ENCODE peak calls at places on chromosomes 3 and 15, in four cellular contexts. Z is HCT116, C is heart right ventricle, S is tibial nerve. R is an unnamed sample.

GRCh38 chr15:32691316-32692032 is 26.3 kb upstream of the GREM1 start:
- DNase-seq in Z (no peak), C (no peak), S (no peak), R (no peak)

GRCh38 chr15:66004618-66005262 is 135.4 kb downstream of the RAB11A start:
- DNase-seq in Z (no peak), C (no peak), S (no peak), R (no peak)

GRCh38 chr3:187243933-187244564 is 46.8 kb downstream of the RTP1 start:
- DNase-seq in Z (no peak), C (no peak), S (peak; percentile 19), R (no peak)

GRCh38 chr3:167762296-167762695 is 26.8 kb downstream of the SERPINI1 start:
- DNase-seq in Z (no peak), C (no peak), S (no peak), R (no peak)

GRCh38 chr3:30724863-30725262 is 118.5 kb downstream of the TGFBR2 start:
- DNase-seq in Z (no peak), C (no peak), S (no peak), R (no peak)

GRCh38 chr3:152307829-152308474 is 39.2 kb downstream of the MBNL1 start:
- DNase-seq in Z (no peak), C (no peak), S (no peak), R (no peak)

GRCh38 chr3:172461530-172462138 is 13.4 kb upstream of the GHSR start:
- DNase-seq in Z (no peak), C (no peak), S (no peak), R (no peak)

GRCh38 chr3:64846009-64846408 is 158.2 kb upstream of the ADAMTS9 start:
- DNase-seq in Z (no peak), C (no peak), S (no peak), R (no peak)

GRCh38 chr3:155912090-155912489 is 41.6 kb downstream of the GMPS start:
- DNase-seq in Z (no peak), C (no peak), S (no peak), R (no peak)

GRCh38 chr15:85527907-85528306 is 147.5 kb downstream of the AKAP13 start:
- DNase-seq in Z (no peak), C (no peak), S (peak; percentile 52), R (no peak)

GRCh38 chr3:113532698-113533533 is 561 bp downstream of the SIDT1 start:
- DNase-seq in Z (no peak), C (peak; percentile 15), S (no peak), R (no peak)

GRCh38 chr3:8532251-8532831 is 30.7 kb downstream of the LMCD1 start:
- DNase-seq in Z (no peak), C (no peak), S (peak; percentile 55), R (no peak)

GRCh38 chr3:134057006-134057832 is 27.5 kb upstream of the SLCO2A1 start:
- DNase-seq in Z (no peak), C (no peak), S (no peak), R (no peak)

GRCh38 chr3:182909318-182910040 is 70.9 kb downstream of the DCUN1D1 start:
- DNase-seq in Z (no peak), C (no peak), S (no peak), R (no peak)

GRCh38 chr15:52790166-52790708 is at the start of gene ONECUT1:
- DNase-seq in Z (no peak), C (peak; percentile 63), S (no peak), R (peak; percentile 30)

GRCh38 chr3:47378869-47379268 is 2.0 kb upstream of the PTPN23 start:
- DNase-seq in Z (no peak), C (no peak), S (no peak), R (no peak)
- H3K27ac ChIP-seq in Z (no peak overlapping the region), C (no peak overlapping the region), S (no peak overlapping the region), R (no peak overlapping the region)

DNA sequence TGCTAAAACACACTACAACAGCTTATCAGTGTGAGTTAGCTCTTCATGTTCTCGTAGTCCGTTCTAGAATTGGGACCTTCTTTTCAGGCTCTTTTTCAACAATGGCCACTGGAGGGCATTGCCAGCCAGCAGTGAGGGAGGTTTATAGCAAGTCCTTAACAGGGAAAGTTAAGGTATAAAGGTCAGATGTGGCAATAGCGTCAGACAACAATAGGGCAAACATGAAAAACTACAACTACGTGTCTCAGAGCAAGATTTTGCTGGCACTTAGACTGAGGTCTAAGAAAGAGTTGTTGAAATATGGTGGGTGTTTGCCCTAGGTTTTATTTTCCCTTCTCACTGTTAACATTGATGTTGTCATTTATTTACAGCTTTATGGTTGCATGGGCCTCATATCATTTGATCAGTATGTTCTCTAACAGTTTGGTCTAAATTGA is 161.4 kb downstream of the GMNC start:
- DNase-seq in Z (peak; percentile 51), C (peak; percentile 11), S (no peak), R (no peak)
- H3K27ac ChIP-seq in Z (no peak overlapping the region), C (no peak overlapping the region), S (no peak overlapping the region), R (no peak overlapping the region)

GRCh38 chr15:43086551-43086950 is 19.3 kb downstream of the UBR1 start:
- DNase-seq in Z (no peak), C (no peak), S (no peak), R (no peak)

GRCh38 chr15:43081283-43081682 is 24.6 kb downstream of the UBR1 start:
- DNase-seq in Z (no peak), C (no peak), S (no peak), R (no peak)

GRCh38 chr15:43091859-43092258 is 14.0 kb downstream of the UBR1 start:
- DNase-seq in Z (no peak), C (no peak), S (no peak), R (no peak)

GRCh38 chr15:43082509-43082908 is 23.3 kb downstream of the UBR1 start:
- DNase-seq in Z (no peak), C (no peak), S (no peak), R (no peak)

DNA sequence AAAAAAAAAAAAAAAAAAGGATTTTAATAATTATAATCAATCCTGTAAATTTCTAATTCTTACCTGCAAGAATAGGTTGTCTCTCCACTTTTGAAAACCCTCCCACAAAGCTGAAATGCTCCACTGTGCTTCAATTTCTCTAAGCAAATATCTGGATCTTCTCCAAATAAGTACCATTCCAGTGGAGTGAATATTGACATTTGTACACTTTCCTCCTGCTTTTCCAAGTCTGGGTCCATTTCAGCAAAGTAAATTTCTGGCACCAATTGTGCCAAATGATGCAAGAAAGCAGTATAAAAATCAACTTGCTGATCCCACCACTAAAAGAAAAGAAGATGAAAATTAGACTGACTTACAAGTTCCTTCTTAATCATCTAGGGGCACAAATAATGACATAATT is 19.9 kb downstream of the UBR1 start:
- DNase-seq in Z (no peak), C (no peak), S (no peak), R (no peak)
- H3K27ac ChIP-seq in Z (no peak overlapping the region), C (no peak overlapping the region), S (no peak overlapping the region), R (no peak overlapping the region)

GRCh38 chr3:45644467-45645201 is 44.6 kb upstream of the SACM1L start:
- DNase-seq in Z (no peak), C (no peak), S (no peak), R (no peak)

GRCh38 chr3:45644063-45644462 is 45.1 kb upstream of the SACM1L start:
- DNase-seq in Z (no peak), C (no peak), S (no peak), R (no peak)

GRCh38 chr3:45647148-45647619 is 42.0 kb upstream of the SACM1L start:
- DNase-seq in Z (no peak), C (no peak), S (peak; percentile 45), R (no peak)

GRCh38 chr3:45642731-45643152 is 46.5 kb upstream of the SACM1L start:
- DNase-seq in Z (no peak), C (peak; percentile 28), S (no peak), R (no peak)

DNA sequence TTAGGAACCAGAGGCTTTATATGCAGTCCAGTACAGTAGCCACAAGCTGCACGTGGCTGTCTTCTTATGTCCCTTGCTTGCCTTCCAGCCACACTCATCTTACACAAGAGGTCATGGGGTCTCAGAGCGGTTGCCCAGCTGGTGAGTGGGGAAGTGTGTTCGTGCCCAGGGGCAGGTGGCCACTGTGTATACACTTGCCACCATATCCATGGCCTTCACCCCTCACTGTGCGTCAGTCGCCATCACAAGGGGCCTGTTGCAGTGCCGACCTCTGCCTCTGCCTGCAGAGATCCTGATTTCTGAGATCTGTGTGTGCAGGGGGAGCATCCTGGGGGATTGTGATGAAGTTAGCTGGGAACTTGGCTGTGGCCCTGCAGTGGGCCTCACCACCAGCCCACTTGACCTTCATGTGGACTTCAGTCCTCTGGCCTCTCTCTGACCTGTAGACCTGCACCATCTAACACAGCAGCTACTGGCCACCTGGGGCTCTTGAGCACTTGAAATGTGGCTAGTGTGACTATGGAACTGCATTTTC is 43.1 kb upstream of the SACM1L start:
- DNase-seq in Z (no peak), C (no peak), S (peak; percentile 64), R (no peak)
- H3K27ac ChIP-seq in Z (no peak overlapping the region), C (no peak overlapping the region), S (peak overlapping the region; percentile 85), R (no peak overlapping the region)

GRCh38 chr3:159829056-159829995 is 159.3 kb upstream of the IL12A start:
- DNase-seq in Z (peak; percentile 65), C (peak; percentile 24), S (peak; percentile 17), R (no peak)
- H3K27ac ChIP-seq in Z (peak overlapping the region; percentile 21), C (no peak overlapping the region), S (no peak overlapping the region), R (peak overlapping the region; percentile 22)

GRCh38 chr3:45940004-45940780 is 3.1 kb upstream of the CXCR6 start:
- DNase-seq in Z (no peak), C (no peak), S (no peak), R (no peak)
- H3K27ac ChIP-seq in Z (no peak overlapping the region), C (no peak overlapping the region), S (no peak overlapping the region), R (no peak overlapping the region)

DNA sequence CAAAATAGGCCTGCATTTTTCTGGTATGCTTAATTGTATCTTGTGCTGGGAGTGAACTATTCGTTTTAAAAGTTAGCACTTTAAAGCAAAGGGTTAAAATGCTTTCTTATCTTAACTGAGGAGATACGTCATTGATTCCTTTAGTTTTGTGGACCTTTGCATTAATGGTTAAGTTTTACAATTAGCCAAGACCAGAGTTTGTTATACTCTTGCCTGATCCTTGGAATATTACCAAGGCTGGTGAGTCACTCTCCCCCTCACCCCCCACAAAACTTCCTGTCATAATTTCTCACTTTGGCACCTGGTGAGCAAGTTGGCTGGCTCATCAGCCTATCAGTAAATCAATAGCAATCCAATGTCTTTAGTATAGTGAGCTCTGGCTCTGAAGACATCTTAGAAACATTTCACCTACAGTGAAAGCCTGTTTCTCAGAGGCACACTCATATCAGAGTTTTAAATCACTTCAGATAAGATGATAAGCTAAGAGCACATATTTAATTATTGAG is 26.7 kb downstream of the SLC2A2 start:
- DNase-seq in Z (peak; percentile 61), C (no peak), S (no peak), R (no peak)
- H3K27ac ChIP-seq in Z (no peak overlapping the region), C (no peak overlapping the region), S (no peak overlapping the region), R (no peak overlapping the region)

R was measured in caudate nucleus.